ENCODE peak calls at places on chromosomes 12 and 14, in seven cellular contexts. One of them, this sample, is unnamed.

GRCh38 chr14:86852530-86852929 is 1140.5 kb downstream of the GALC start:
- DNase-seq in HCT116: no peak
- DNase-seq in upper lobe of left lung: no peak
- DNase-seq in GM23338: no peak
- DNase-seq in GM12878: no peak
- DNase-seq in prostate gland: no peak
- DNase-seq in transverse colon: no peak
- DNase-seq in this sample: no peak

GRCh38 chr12:54053625-54054441 is at the start of gene HOXC4:
- DNase-seq in HCT116: no peak
- DNase-seq in upper lobe of left lung: peak
- DNase-seq in GM23338: no peak
- DNase-seq in GM12878: no peak
- DNase-seq in prostate gland: no peak
- DNase-seq in transverse colon: peak
- DNase-seq in this sample: no peak

GRCh38 chr14:23446291-23446851 is 10.9 kb upstream of the MYH7 start:
- DNase-seq in HCT116: no peak
- DNase-seq in upper lobe of left lung: no peak
- DNase-seq in GM23338: no peak
- DNase-seq in GM12878: no peak
- DNase-seq in prostate gland: no peak
- DNase-seq in transverse colon: peak
- DNase-seq in this sample: no peak

GRCh38 chr12:96457191-96457930 is 32.0 kb upstream of the CFAP54 start:
- DNase-seq in HCT116: peak
- DNase-seq in upper lobe of left lung: no peak
- DNase-seq in GM23338: peak
- DNase-seq in GM12878: no peak
- DNase-seq in prostate gland: no peak
- DNase-seq in transverse colon: no peak
- DNase-seq in this sample: no peak

GRCh38 chr14:87566986-87567385 is 426.0 kb downstream of the GALC start:
- DNase-seq in HCT116: no peak
- DNase-seq in upper lobe of left lung: no peak
- DNase-seq in GM23338: peak
- DNase-seq in GM12878: no peak
- DNase-seq in prostate gland: no peak
- DNase-seq in transverse colon: no peak
- DNase-seq in this sample: no peak

GRCh38 chr12:130559806-130560205 is 156.3 kb downstream of the RIMBP2 start:
- DNase-seq in HCT116: no peak
- DNase-seq in upper lobe of left lung: no peak
- DNase-seq in GM23338: no peak
- DNase-seq in GM12878: no peak
- DNase-seq in prostate gland: no peak
- DNase-seq in transverse colon: peak
- DNase-seq in this sample: no peak

GRCh38 chr14:103749452-103749851 is 33.8 kb downstream of the ZFYVE21 start:
- DNase-seq in HCT116: no peak
- DNase-seq in upper lobe of left lung: no peak
- DNase-seq in GM23338: no peak
- DNase-seq in GM12878: no peak
- DNase-seq in prostate gland: no peak
- DNase-seq in transverse colon: no peak
- DNase-seq in this sample: no peak

GRCh38 chr14:75711796-75712211 is 50.8 kb downstream of the TTLL5 start:
- DNase-seq in HCT116: peak
- DNase-seq in upper lobe of left lung: peak
- DNase-seq in GM23338: peak
- DNase-seq in GM12878: peak
- DNase-seq in prostate gland: peak
- DNase-seq in transverse colon: peak
- DNase-seq in this sample: peak

GRCh38 chr12:60168441-60168840 is 572.6 kb downstream of the SLC16A7 start:
- DNase-seq in HCT116: no peak
- DNase-seq in upper lobe of left lung: no peak
- DNase-seq in GM23338: no peak
- DNase-seq in GM12878: no peak
- DNase-seq in prostate gland: no peak
- DNase-seq in transverse colon: no peak
- DNase-seq in this sample: no peak

DNA sequence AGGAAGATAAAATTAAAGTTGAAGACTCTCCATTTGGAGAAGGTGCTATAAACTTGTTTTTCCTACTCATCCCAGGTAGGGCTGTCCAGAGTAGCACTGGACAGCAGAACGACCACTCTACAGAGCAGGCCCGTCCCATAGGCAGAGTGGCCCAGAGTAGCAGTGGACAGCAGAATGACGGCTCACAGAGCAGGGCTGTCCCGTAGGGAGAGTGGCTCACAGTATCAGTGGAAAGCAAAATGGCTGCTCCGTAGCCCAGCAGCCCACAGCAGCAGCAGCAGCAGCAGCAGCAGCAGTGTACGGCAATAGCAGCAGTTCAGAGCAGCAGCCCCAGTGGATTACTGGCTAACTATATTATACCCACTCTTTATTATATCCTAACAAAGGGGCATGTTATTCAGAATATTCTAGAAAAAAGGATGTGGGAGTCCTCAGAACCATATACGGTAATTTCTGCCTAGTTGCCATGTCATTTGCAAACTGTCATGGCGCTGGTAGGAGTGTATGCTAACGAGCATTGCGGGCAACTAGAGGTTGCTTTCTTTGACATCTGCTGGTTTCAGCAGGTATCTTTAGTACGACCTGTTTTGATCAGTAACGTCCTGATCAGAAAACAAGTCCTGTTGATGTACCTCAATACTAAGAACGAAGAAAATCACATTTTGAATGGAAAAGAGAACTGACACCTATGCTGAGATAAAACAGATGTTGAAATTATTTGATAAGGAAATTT is 567.3 kb downstream of the SLC16A7 start:
- DNase-seq in HCT116: no peak
- DNase-seq in upper lobe of left lung: no peak
- DNase-seq in GM23338: peak
- DNase-seq in GM12878: no peak
- DNase-seq in prostate gland: no peak
- DNase-seq in transverse colon: no peak
- DNase-seq in this sample: no peak
- H3K4me3 ChIP-seq in HCT116: no peak
- H3K4me3 ChIP-seq in upper lobe of left lung: no peak
- H3K4me3 ChIP-seq in GM23338: no peak
- H3K4me3 ChIP-seq in GM12878: no peak
- H3K4me3 ChIP-seq in prostate gland: no peak
- H3K4me3 ChIP-seq in transverse colon: no peak
- H3K4me3 ChIP-seq in this sample: no peak

GRCh38 chr12:123001467-123001866 is 21.0 kb downstream of the ARL6IP4 start:
- DNase-seq in HCT116: no peak
- DNase-seq in upper lobe of left lung: no peak
- DNase-seq in GM23338: no peak
- DNase-seq in GM12878: no peak
- DNase-seq in prostate gland: no peak
- DNase-seq in transverse colon: no peak
- DNase-seq in this sample: no peak
- TF ChIP-seq POLR2AphosphoS5 in HCT116: no peak
- TF ChIP-seq POLR2AphosphoS5 in upper lobe of left lung: no peak
- TF ChIP-seq POLR2AphosphoS5 in GM23338: no peak
- TF ChIP-seq POLR2AphosphoS5 in GM12878: no peak
- TF ChIP-seq POLR2AphosphoS5 in prostate gland: no peak
- TF ChIP-seq POLR2AphosphoS5 in transverse colon: no peak
- TF ChIP-seq POLR2AphosphoS5 in this sample: no peak

DNA sequence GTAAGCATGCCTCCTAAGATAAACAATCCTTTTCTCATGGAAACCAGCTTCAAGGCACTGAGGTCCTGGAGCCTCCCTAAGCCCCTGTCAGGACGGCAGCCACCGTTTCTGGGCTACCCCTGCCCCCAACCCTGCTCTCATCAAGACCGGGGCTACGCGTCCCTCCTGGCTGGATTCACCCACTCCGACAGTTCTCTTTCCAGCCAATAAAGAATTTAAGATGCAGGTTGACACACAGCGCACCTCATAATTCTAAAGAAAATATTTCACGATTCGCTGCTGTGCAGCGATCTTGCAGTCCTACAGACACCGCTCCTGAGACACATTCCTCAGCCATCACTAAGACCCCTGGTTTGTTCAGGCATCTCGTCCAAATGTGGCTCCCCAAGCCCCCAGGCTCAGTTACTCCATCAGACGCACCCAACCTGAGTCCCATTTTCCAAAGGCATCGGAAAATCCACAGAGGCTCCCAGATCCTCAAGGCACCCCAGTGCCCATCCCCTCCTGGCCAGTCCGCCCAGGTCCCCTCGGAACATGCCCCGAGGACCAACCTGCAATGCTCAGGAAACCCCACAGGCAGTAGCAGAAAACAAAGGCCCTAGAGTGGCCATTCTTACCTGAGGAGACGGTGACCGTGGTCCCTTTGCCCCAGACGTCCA is 336.3 kb downstream of the TMEM121 start:
- DNase-seq in HCT116: no peak
- DNase-seq in upper lobe of left lung: no peak
- DNase-seq in GM23338: no peak
- DNase-seq in GM12878: no peak
- DNase-seq in prostate gland: no peak
- DNase-seq in transverse colon: peak
- DNase-seq in this sample: peak
- H3K4me3 ChIP-seq in HCT116: no peak
- H3K4me3 ChIP-seq in upper lobe of left lung: no peak
- H3K4me3 ChIP-seq in GM23338: no peak
- H3K4me3 ChIP-seq in GM12878: peak
- H3K4me3 ChIP-seq in prostate gland: no peak
- H3K4me3 ChIP-seq in transverse colon: no peak
- H3K4me3 ChIP-seq in this sample: no peak

DNA sequence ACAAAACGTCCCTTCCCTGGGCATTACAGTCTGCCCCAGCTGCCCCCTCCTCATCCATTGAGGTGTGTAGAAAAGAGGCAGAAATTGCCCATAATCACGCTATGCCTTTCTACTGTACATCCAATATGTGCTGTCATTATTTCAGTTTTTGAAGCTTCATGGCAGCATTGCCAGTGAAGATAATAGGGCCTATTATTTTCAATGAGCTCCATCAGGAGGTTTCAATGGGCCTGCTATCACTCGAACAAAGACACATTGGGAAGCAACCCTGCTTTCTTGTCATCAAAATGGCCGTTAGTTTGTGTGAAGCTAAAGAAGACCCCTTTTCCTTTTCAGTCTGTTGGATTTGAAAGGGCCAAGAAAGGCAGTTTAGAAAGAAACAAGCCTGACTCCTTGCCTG is 653.8 kb downstream of the NOVA1 start:
- DNase-seq in HCT116: no peak
- DNase-seq in upper lobe of left lung: no peak
- DNase-seq in GM23338: no peak
- DNase-seq in GM12878: no peak
- DNase-seq in prostate gland: no peak
- DNase-seq in transverse colon: no peak
- DNase-seq in this sample: no peak
- TF ChIP-seq POLR2AphosphoS5 in HCT116: no peak
- TF ChIP-seq POLR2AphosphoS5 in upper lobe of left lung: no peak
- TF ChIP-seq POLR2AphosphoS5 in GM23338: no peak
- TF ChIP-seq POLR2AphosphoS5 in GM12878: no peak
- TF ChIP-seq POLR2AphosphoS5 in prostate gland: no peak
- TF ChIP-seq POLR2AphosphoS5 in transverse colon: no peak
- TF ChIP-seq POLR2AphosphoS5 in this sample: no peak

DNA sequence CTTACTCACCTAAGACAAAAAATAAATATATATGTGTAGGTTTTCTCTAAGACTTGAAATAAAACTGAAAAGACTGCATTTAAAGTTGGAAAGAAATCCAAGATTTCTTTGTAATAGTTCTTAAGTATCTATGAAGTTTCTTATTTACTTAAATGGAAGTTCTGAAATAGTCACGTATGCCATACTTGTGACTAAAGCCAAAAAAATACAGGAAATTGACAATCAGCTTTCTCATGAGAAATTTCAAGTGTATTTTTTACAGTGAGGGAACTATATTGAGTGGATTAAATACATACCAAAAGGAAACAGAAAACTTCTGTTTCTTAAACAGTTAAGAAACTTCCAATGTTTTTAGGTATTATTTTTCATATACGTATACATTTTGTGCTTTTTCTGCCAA is 188.1 kb downstream of the DPY19L2 start:
- DNase-seq in HCT116: no peak
- DNase-seq in upper lobe of left lung: no peak
- DNase-seq in GM23338: no peak
- DNase-seq in GM12878: no peak
- DNase-seq in prostate gland: no peak
- DNase-seq in transverse colon: no peak
- DNase-seq in this sample: no peak
- H3K4me3 ChIP-seq in HCT116: no peak
- H3K4me3 ChIP-seq in upper lobe of left lung: no peak
- H3K4me3 ChIP-seq in GM23338: no peak
- H3K4me3 ChIP-seq in GM12878: no peak
- H3K4me3 ChIP-seq in prostate gland: no peak
- H3K4me3 ChIP-seq in transverse colon: no peak
- H3K4me3 ChIP-seq in this sample: no peak